ENCODE peak calls at places on chromosomes 5 and 9, in nine cellular contexts. One of them, this sample, is unnamed.

GRCh38 chr9:12908910-12909309 is 134.1 kb downstream of the LURAP1L start:
- DNase-seq in astrocyte of the cerebellum: no peak
- DNase-seq in hepatocyte: no peak
- DNase-seq in uterus: no peak
- DNase-seq in CD8-positive, alpha-beta T cell: no peak
- DNase-seq in cardiac fibroblast: no peak
- DNase-seq in choroid plexus epithelial cell: no peak
- DNase-seq in cardiac muscle cell: no peak
- DNase-seq in fibroblast of the aortic adventitia: no peak
- DNase-seq in this sample: no peak

GRCh38 chr5:52709171-52709925 is 78.4 kb upstream of the ITGA1 start:
- DNase-seq in astrocyte of the cerebellum: peak; percentile 40
- DNase-seq in hepatocyte: no peak
- DNase-seq in uterus: no peak
- DNase-seq in CD8-positive, alpha-beta T cell: no peak
- DNase-seq in cardiac fibroblast: no peak
- DNase-seq in choroid plexus epithelial cell: peak; percentile 90
- DNase-seq in cardiac muscle cell: peak; percentile 26
- DNase-seq in fibroblast of the aortic adventitia: no peak
- DNase-seq in this sample: peak; percentile 30

GRCh38 chr5:67636091-67636490 is 439.5 kb upstream of the CD180 start:
- DNase-seq in astrocyte of the cerebellum: no peak
- DNase-seq in hepatocyte: no peak
- DNase-seq in uterus: peak; percentile 27
- DNase-seq in CD8-positive, alpha-beta T cell: no peak
- DNase-seq in cardiac fibroblast: peak; percentile 66
- DNase-seq in choroid plexus epithelial cell: peak; percentile 28
- DNase-seq in cardiac muscle cell: peak; percentile 46
- DNase-seq in fibroblast of the aortic adventitia: peak; percentile 48
- DNase-seq in this sample: peak; percentile 25

GRCh38 chr5:6734781-6735180 is 21.5 kb downstream of the TENT4A start:
- DNase-seq in astrocyte of the cerebellum: no peak
- DNase-seq in hepatocyte: no peak
- DNase-seq in uterus: no peak
- DNase-seq in CD8-positive, alpha-beta T cell: no peak
- DNase-seq in cardiac fibroblast: no peak
- DNase-seq in choroid plexus epithelial cell: no peak
- DNase-seq in cardiac muscle cell: no peak
- DNase-seq in fibroblast of the aortic adventitia: no peak
- DNase-seq in this sample: no peak

GRCh38 chr9:25964239-25964638 is 286.0 kb upstream of the TUSC1 start:
- DNase-seq in astrocyte of the cerebellum: peak; percentile 69
- DNase-seq in hepatocyte: peak; percentile 82
- DNase-seq in uterus: no peak
- DNase-seq in CD8-positive, alpha-beta T cell: no peak
- DNase-seq in cardiac fibroblast: peak; percentile 68
- DNase-seq in choroid plexus epithelial cell: peak; percentile 61
- DNase-seq in cardiac muscle cell: peak; percentile 82
- DNase-seq in fibroblast of the aortic adventitia: peak; percentile 70
- DNase-seq in this sample: peak; percentile 85

GRCh38 chr5:163509288-163510040 is 4.0 kb downstream of the MAT2B start:
- DNase-seq in astrocyte of the cerebellum: peak; percentile 54
- DNase-seq in hepatocyte: peak; percentile 44
- DNase-seq in uterus: no peak
- DNase-seq in CD8-positive, alpha-beta T cell: no peak
- DNase-seq in cardiac fibroblast: peak; percentile 91
- DNase-seq in choroid plexus epithelial cell: peak; percentile 91
- DNase-seq in cardiac muscle cell: peak; percentile 87
- DNase-seq in fibroblast of the aortic adventitia: peak; percentile 90
- DNase-seq in this sample: peak; percentile 89

GRCh38 chr9:133387680-133388079 is 11.5 kb downstream of the STKLD1 start:
- DNase-seq in astrocyte of the cerebellum: no peak
- DNase-seq in hepatocyte: no peak
- DNase-seq in uterus: no peak
- DNase-seq in CD8-positive, alpha-beta T cell: no peak
- DNase-seq in cardiac fibroblast: no peak
- DNase-seq in choroid plexus epithelial cell: no peak
- DNase-seq in cardiac muscle cell: no peak
- DNase-seq in fibroblast of the aortic adventitia: no peak
- DNase-seq in this sample: no peak

GRCh38 chr9:12785251-12785880 is 10.5 kb downstream of the LURAP1L start:
- DNase-seq in astrocyte of the cerebellum: no peak
- DNase-seq in hepatocyte: peak; percentile 31
- DNase-seq in uterus: peak; percentile 56
- DNase-seq in CD8-positive, alpha-beta T cell: no peak
- DNase-seq in cardiac fibroblast: peak; percentile 28
- DNase-seq in choroid plexus epithelial cell: peak; percentile 62
- DNase-seq in cardiac muscle cell: no peak
- DNase-seq in fibroblast of the aortic adventitia: peak; percentile 61
- DNase-seq in this sample: no peak

GRCh38 chr9:98897745-98898144 is 46.0 kb upstream of the COL15A1 start:
- DNase-seq in astrocyte of the cerebellum: no peak
- DNase-seq in hepatocyte: no peak
- DNase-seq in uterus: no peak
- DNase-seq in CD8-positive, alpha-beta T cell: no peak
- DNase-seq in cardiac fibroblast: peak; percentile 55
- DNase-seq in choroid plexus epithelial cell: peak; percentile 75
- DNase-seq in cardiac muscle cell: peak; percentile 64
- DNase-seq in fibroblast of the aortic adventitia: peak; percentile 57
- DNase-seq in this sample: peak; percentile 74

GRCh38 chr9:134918646-134919045 is 934 bp upstream of the FCN1 start:
- DNase-seq in astrocyte of the cerebellum: no peak
- DNase-seq in hepatocyte: peak; percentile 1
- DNase-seq in uterus: no peak
- DNase-seq in CD8-positive, alpha-beta T cell: no peak
- DNase-seq in cardiac fibroblast: no peak
- DNase-seq in choroid plexus epithelial cell: no peak
- DNase-seq in cardiac muscle cell: no peak
- DNase-seq in fibroblast of the aortic adventitia: no peak
- DNase-seq in this sample: no peak

GRCh38 chr5:137433539-137433938 is 65.6 kb downstream of the SPOCK1 start:
- DNase-seq in astrocyte of the cerebellum: no peak
- DNase-seq in hepatocyte: no peak
- DNase-seq in uterus: no peak
- DNase-seq in CD8-positive, alpha-beta T cell: no peak
- DNase-seq in cardiac fibroblast: no peak
- DNase-seq in choroid plexus epithelial cell: no peak
- DNase-seq in cardiac muscle cell: no peak
- DNase-seq in fibroblast of the aortic adventitia: no peak
- DNase-seq in this sample: no peak

GRCh38 chr5:88452820-88453219 is 184.2 kb upstream of the TMEM161B start:
- DNase-seq in astrocyte of the cerebellum: peak; percentile 38
- DNase-seq in hepatocyte: peak; percentile 49
- DNase-seq in uterus: no peak
- DNase-seq in CD8-positive, alpha-beta T cell: no peak
- DNase-seq in cardiac fibroblast: no peak
- DNase-seq in choroid plexus epithelial cell: no peak
- DNase-seq in cardiac muscle cell: no peak
- DNase-seq in fibroblast of the aortic adventitia: peak; percentile 4
- DNase-seq in this sample: no peak

GRCh38 chr9:133619791-133620190 is 10.6 kb upstream of the FAM163B start:
- DNase-seq in astrocyte of the cerebellum: no peak
- DNase-seq in hepatocyte: no peak
- DNase-seq in uterus: no peak
- DNase-seq in CD8-positive, alpha-beta T cell: peak; percentile 52
- DNase-seq in cardiac fibroblast: no peak
- DNase-seq in choroid plexus epithelial cell: peak; percentile 2
- DNase-seq in cardiac muscle cell: no peak
- DNase-seq in fibroblast of the aortic adventitia: no peak
- DNase-seq in this sample: no peak

GRCh38 chr9:19156805-19157204 is 29.5 kb upstream of the PLIN2 start:
- DNase-seq in astrocyte of the cerebellum: no peak
- DNase-seq in hepatocyte: no peak
- DNase-seq in uterus: peak; percentile 26
- DNase-seq in CD8-positive, alpha-beta T cell: no peak
- DNase-seq in cardiac fibroblast: peak; percentile 64
- DNase-seq in choroid plexus epithelial cell: no peak
- DNase-seq in cardiac muscle cell: peak; percentile 62
- DNase-seq in fibroblast of the aortic adventitia: peak; percentile 77
- DNase-seq in this sample: peak; percentile 41

GRCh38 chr5:140590861-140591260 is 26.2 kb downstream of the SLC35A4 start:
- DNase-seq in astrocyte of the cerebellum: no peak
- DNase-seq in hepatocyte: no peak
- DNase-seq in uterus: no peak
- DNase-seq in CD8-positive, alpha-beta T cell: no peak
- DNase-seq in cardiac fibroblast: no peak
- DNase-seq in choroid plexus epithelial cell: no peak
- DNase-seq in cardiac muscle cell: no peak
- DNase-seq in fibroblast of the aortic adventitia: no peak
- DNase-seq in this sample: no peak

GRCh38 chr5:59236448-59236847 is 653.6 kb downstream of the RAB3C start:
- DNase-seq in astrocyte of the cerebellum: no peak
- DNase-seq in hepatocyte: no peak
- DNase-seq in uterus: no peak
- DNase-seq in CD8-positive, alpha-beta T cell: no peak
- DNase-seq in cardiac fibroblast: peak; percentile 15
- DNase-seq in choroid plexus epithelial cell: peak; percentile 63
- DNase-seq in cardiac muscle cell: peak; percentile 54
- DNase-seq in fibroblast of the aortic adventitia: no peak
- DNase-seq in this sample: peak; percentile 11

GRCh38 chr5:10691826-10692785 is 68.9 kb downstream of the DAP start:
- DNase-seq in astrocyte of the cerebellum: no peak
- DNase-seq in hepatocyte: no peak
- DNase-seq in uterus: no peak
- DNase-seq in CD8-positive, alpha-beta T cell: no peak
- DNase-seq in cardiac fibroblast: peak; percentile 37
- DNase-seq in choroid plexus epithelial cell: peak; percentile 72
- DNase-seq in cardiac muscle cell: peak; percentile 41
- DNase-seq in fibroblast of the aortic adventitia: peak; percentile 69
- DNase-seq in this sample: peak; percentile 47

GRCh38 chr9:101791938-101792337 is 53.5 kb upstream of the GRIN3A start:
- DNase-seq in astrocyte of the cerebellum: peak; percentile 16
- DNase-seq in hepatocyte: peak; percentile 68
- DNase-seq in uterus: no peak
- DNase-seq in CD8-positive, alpha-beta T cell: peak; percentile 4
- DNase-seq in cardiac fibroblast: no peak
- DNase-seq in choroid plexus epithelial cell: peak; percentile 36
- DNase-seq in cardiac muscle cell: peak; percentile 5
- DNase-seq in fibroblast of the aortic adventitia: peak; percentile 0
- DNase-seq in this sample: peak; percentile 4

GRCh38 chr9:127221695-127222094 is 42.9 kb upstream of the GARNL3 start:
- DNase-seq in astrocyte of the cerebellum: no peak
- DNase-seq in hepatocyte: no peak
- DNase-seq in uterus: no peak
- DNase-seq in CD8-positive, alpha-beta T cell: no peak
- DNase-seq in cardiac fibroblast: no peak
- DNase-seq in choroid plexus epithelial cell: no peak
- DNase-seq in cardiac muscle cell: no peak
- DNase-seq in fibroblast of the aortic adventitia: no peak
- DNase-seq in this sample: no peak

DNA sequence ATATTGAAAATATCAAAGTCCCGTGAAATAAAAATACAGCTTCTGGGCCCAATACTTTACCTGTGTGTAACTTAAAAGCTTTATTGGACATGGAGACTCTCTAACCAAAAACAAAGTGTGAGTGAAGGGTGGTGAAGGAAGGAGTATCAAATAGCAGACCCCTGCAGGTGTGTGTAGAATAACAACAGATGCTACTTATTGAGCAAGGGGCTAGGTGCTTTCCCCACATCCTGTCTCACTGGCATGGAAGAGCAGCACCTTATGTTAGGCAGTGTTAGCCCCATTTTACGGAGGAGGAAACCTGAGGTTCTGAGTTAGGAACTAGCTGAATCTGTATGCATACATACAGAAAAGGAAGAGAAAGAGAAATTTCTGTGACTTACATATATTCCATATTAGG is 21.8 kb downstream of the SLIT3 start:
- DNase-seq in astrocyte of the cerebellum: no peak
- DNase-seq in hepatocyte: no peak
- DNase-seq in uterus: no peak
- DNase-seq in CD8-positive, alpha-beta T cell: no peak
- DNase-seq in cardiac fibroblast: no peak
- DNase-seq in choroid plexus epithelial cell: no peak
- DNase-seq in cardiac muscle cell: no peak
- DNase-seq in fibroblast of the aortic adventitia: no peak
- DNase-seq in this sample: no peak
- H3K4me3 ChIP-seq in astrocyte of the cerebellum: no peak overlapping the region
- H3K4me3 ChIP-seq in hepatocyte: no peak overlapping the region
- H3K4me3 ChIP-seq in uterus: no peak overlapping the region
- H3K4me3 ChIP-seq in CD8-positive, alpha-beta T cell: no peak overlapping the region
- H3K4me3 ChIP-seq in cardiac fibroblast: no peak overlapping the region
- H3K4me3 ChIP-seq in choroid plexus epithelial cell: no peak overlapping the region
- H3K4me3 ChIP-seq in cardiac muscle cell: no peak overlapping the region
- H3K4me3 ChIP-seq in fibroblast of the aortic adventitia: no peak overlapping the region
- H3K4me3 ChIP-seq in this sample: no peak overlapping the region

DNA sequence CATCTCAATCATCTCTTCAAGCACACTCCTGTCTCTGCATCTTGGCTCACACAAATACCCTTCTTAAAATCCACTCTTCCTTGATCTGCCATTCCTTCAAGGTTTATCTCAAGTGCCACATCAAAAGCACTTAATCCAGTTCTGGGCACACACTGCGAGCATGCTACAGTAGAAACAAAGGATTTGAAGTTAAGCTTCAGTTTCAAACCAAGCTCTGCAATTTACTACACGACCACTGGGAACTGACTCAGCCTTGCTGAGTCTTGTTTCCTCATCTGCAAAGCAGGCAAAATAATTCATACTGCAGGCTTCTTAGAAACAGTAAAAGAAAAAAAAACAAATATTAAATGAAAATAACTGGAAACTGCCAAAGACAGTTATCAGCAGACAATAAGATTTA is 50.5 kb upstream of the CTNNAL1 start:
- DNase-seq in astrocyte of the cerebellum: no peak
- DNase-seq in hepatocyte: no peak
- DNase-seq in uterus: no peak
- DNase-seq in CD8-positive, alpha-beta T cell: no peak
- DNase-seq in cardiac fibroblast: peak; percentile 8
- DNase-seq in choroid plexus epithelial cell: peak; percentile 55
- DNase-seq in cardiac muscle cell: no peak
- DNase-seq in fibroblast of the aortic adventitia: peak; percentile 16
- DNase-seq in this sample: peak; percentile 4
- TF ChIP-seq CTCF in astrocyte of the cerebellum: peak; percentile 22
- TF ChIP-seq CTCF in hepatocyte: no peak
- TF ChIP-seq CTCF in uterus: no peak
- TF ChIP-seq CTCF in CD8-positive, alpha-beta T cell: no peak
- TF ChIP-seq CTCF in cardiac fibroblast: no peak
- TF ChIP-seq CTCF in choroid plexus epithelial cell: peak; percentile 35
- TF ChIP-seq CTCF in cardiac muscle cell: no peak
- TF ChIP-seq CTCF in fibroblast of the aortic adventitia: peak; percentile 23
- TF ChIP-seq CTCF in this sample: no peak

GRCh38 chr5:150502106-150502505 is 5.8 kb upstream of the NDST1 start:
- DNase-seq in astrocyte of the cerebellum: no peak
- DNase-seq in hepatocyte: no peak
- DNase-seq in uterus: no peak
- DNase-seq in CD8-positive, alpha-beta T cell: no peak
- DNase-seq in cardiac fibroblast: no peak
- DNase-seq in choroid plexus epithelial cell: no peak
- DNase-seq in cardiac muscle cell: no peak
- DNase-seq in fibroblast of the aortic adventitia: no peak
- DNase-seq in this sample: no peak
- H3K4me3 ChIP-seq in astrocyte of the cerebellum: no peak overlapping the region
- H3K4me3 ChIP-seq in hepatocyte: no peak overlapping the region
- H3K4me3 ChIP-seq in uterus: no peak overlapping the region
- H3K4me3 ChIP-seq in CD8-positive, alpha-beta T cell: no peak overlapping the region
- H3K4me3 ChIP-seq in cardiac fibroblast: no peak overlapping the region
- H3K4me3 ChIP-seq in choroid plexus epithelial cell: no peak overlapping the region
- H3K4me3 ChIP-seq in cardiac muscle cell: no peak overlapping the region
- H3K4me3 ChIP-seq in fibroblast of the aortic adventitia: no peak overlapping the region
- H3K4me3 ChIP-seq in this sample: no peak overlapping the region

DNA sequence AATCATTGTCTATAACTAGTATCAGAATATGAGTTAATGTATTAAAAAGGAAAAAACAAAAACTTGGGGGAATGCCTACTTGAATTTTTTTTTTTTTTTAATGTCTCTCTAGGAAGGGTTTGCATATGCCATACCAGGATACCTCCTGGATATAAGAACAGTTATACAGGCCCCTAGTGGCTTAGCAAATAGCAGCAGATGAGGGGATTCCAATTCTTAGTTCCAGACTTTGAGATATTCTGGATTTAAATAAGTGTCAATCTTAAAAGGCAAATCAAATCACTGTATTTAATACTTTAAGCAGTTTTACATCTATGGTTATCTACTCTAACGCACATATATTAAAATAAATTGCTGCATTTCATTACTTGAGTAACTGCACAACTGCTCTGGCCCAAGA is 1055.5 kb upstream of the DMAC1 start:
- DNase-seq in astrocyte of the cerebellum: no peak
- DNase-seq in hepatocyte: peak; percentile 43
- DNase-seq in uterus: no peak
- DNase-seq in CD8-positive, alpha-beta T cell: no peak
- DNase-seq in cardiac fibroblast: peak; percentile 16
- DNase-seq in choroid plexus epithelial cell: peak; percentile 34
- DNase-seq in cardiac muscle cell: peak; percentile 47
- DNase-seq in fibroblast of the aortic adventitia: peak; percentile 67
- DNase-seq in this sample: peak; percentile 31
- TF ChIP-seq CTCF in astrocyte of the cerebellum: peak; percentile 83
- TF ChIP-seq CTCF in hepatocyte: peak; percentile 58
- TF ChIP-seq CTCF in uterus: no peak
- TF ChIP-seq CTCF in CD8-positive, alpha-beta T cell: no peak
- TF ChIP-seq CTCF in cardiac fibroblast: peak; percentile 50
- TF ChIP-seq CTCF in choroid plexus epithelial cell: peak; percentile 48
- TF ChIP-seq CTCF in cardiac muscle cell: peak; percentile 62
- TF ChIP-seq CTCF in fibroblast of the aortic adventitia: peak; percentile 82
- TF ChIP-seq CTCF in this sample: peak; percentile 53

This sample was measured in fibroblast of pulmonary artery.